ENCODE peak calls at places on chromosomes 12 and 14, in five cellular contexts. U, L, Z, Y and M are unnamed samples.

GRCh38 chr12:52634266-52635056 is 16.1 kb upstream of the KRT73 start:
- DNase-seq in Y (no peak), Z (no peak), U (no peak), L (no peak), M (no peak)

GRCh38 chr14:33611405-33612183 is 339.3 kb downstream of the EGLN3 start:
- DNase-seq in L (no peak), Z (no peak), U (peak; percentile 35), Y (no peak), M (no peak)

GRCh38 chr12:62426095-62426488 is 40.5 kb upstream of the MON2 start:
- DNase-seq in U (peak; percentile 69), L (no peak), Z (no peak), Y (no peak), M (no peak)

GRCh38 chr12:122061253-122061652 is 17.3 kb upstream of the MLXIP start:
- DNase-seq in Z (no peak), Y (no peak), U (no peak), L (no peak), M (no peak)

GRCh38 chr12:105223358-105223840 is 12.6 kb downstream of the APPL2 start:
- DNase-seq in L (no peak), Y (no peak), U (peak; percentile 47), Z (no peak), M (no peak)

GRCh38 chr14:72679591-72680151 is 214.2 kb downstream of the DPF3 start:
- DNase-seq in Z (no peak), U (no peak), L (no peak), Y (no peak), M (no peak)

GRCh38 chr12:53427905-53428594 is 4.4 kb downstream of the AMHR2 start:
- DNase-seq in Z (peak; percentile 96), L (no peak), U (peak; percentile 98), Y (peak; percentile 94), M (no peak)

GRCh38 chr12:14892726-14893442 is 7.2 kb upstream of the MGP start:
- DNase-seq in U (peak; percentile 71), Z (peak; percentile 41), L (no peak), Y (no peak), M (no peak)

GRCh38 chr12:65609359-65609771 is 214.9 kb upstream of the HMGA2 start:
- DNase-seq in Z (peak; percentile 94), L (no peak), Y (no peak), U (peak; percentile 97), M (no peak)

GRCh38 chr12:107912421-107913004 is 138.0 kb downstream of the ASCL4 start:
- DNase-seq in Z (no peak), Y (no peak), L (peak; percentile 63), U (peak; percentile 25), M (peak; percentile 79)

GRCh38 chr14:90140298-90140955 is 78.6 kb downstream of the KCNK13 start:
- DNase-seq in Y (no peak), Z (peak; percentile 32), L (no peak), U (peak; percentile 3), M (no peak)

GRCh38 chr14:74400328-74400727 is 25.7 kb downstream of the SYNDIG1L start:
- DNase-seq in L (no peak), Z (peak; percentile 4), U (no peak), Y (no peak), M (no peak)

GRCh38 chr12:29518407-29518806 is 20.9 kb upstream of the OVCH1 start:
- DNase-seq in Z (no peak), U (no peak), Y (no peak), L (no peak), M (no peak)

GRCh38 chr12:6708968-6709394 is 8.4 kb upstream of the PIANP start:
- DNase-seq in Z (no peak), Y (no peak), L (no peak), U (no peak), M (no peak)

GRCh38 chr12:41552507-41553047 is 364.5 kb downstream of the PDZRN4 start:
- DNase-seq in U (peak; percentile 4), L (no peak), Z (no peak), Y (no peak), M (no peak)

GRCh38 chr12:47316609-47317049 is 236.9 kb upstream of the AMIGO2 start:
- DNase-seq in U (no peak), Y (no peak), L (no peak), Z (no peak), M (no peak)

GRCh38 chr12:96240656-96241055 is 46.5 kb downstream of the ELK3 start:
- DNase-seq in Y (no peak), U (peak; percentile 67), Z (no peak), L (no peak), M (no peak)

GRCh38 chr14:88895116-88895515 is 70.7 kb downstream of the TTC8 start:
- DNase-seq in U (peak; percentile 56), L (no peak), Y (no peak), Z (peak; percentile 60), M (no peak)

GRCh38 chr12:45407188-45407850 is 191.4 kb downstream of the ANO6 start:
- DNase-seq in Z (no peak), U (peak; percentile 37), Y (no peak), L (no peak), M (no peak)

GRCh38 chr14:28944605-28945004 is 178.0 kb downstream of the FOXG1 start:
- DNase-seq in Y (no peak), L (no peak), Z (no peak), U (no peak), M (no peak)

GRCh38 chr14:24062216-24062980 is 9.0 kb upstream of the CPNE6 start:
- DNase-seq in L (no peak), Y (no peak), Z (no peak), U (no peak), M (no peak)

GRCh38 chr12:114167431-114167830 is 201.3 kb upstream of the RBM19 start:
- DNase-seq in Z (peak; percentile 86), Y (no peak), U (peak; percentile 86), L (no peak), M (no peak)

GRCh38 chr12:58966939-58967338 is 46.6 kb upstream of the LRIG3 start:
- DNase-seq in Y (no peak), U (peak; percentile 41), L (no peak), Z (no peak), M (no peak)

GRCh38 chr12:19261773-19262172 is 132.2 kb downstream of the PLEKHA5 start:
- DNase-seq in L (no peak), U (no peak), Y (no peak), Z (no peak), M (no peak)

GRCh38 chr14:92622311-92622710 is 108.7 kb downstream of the RIN3 start:
- DNase-seq in L (no peak), U (no peak), Z (no peak), Y (no peak), M (no peak)

DNA sequence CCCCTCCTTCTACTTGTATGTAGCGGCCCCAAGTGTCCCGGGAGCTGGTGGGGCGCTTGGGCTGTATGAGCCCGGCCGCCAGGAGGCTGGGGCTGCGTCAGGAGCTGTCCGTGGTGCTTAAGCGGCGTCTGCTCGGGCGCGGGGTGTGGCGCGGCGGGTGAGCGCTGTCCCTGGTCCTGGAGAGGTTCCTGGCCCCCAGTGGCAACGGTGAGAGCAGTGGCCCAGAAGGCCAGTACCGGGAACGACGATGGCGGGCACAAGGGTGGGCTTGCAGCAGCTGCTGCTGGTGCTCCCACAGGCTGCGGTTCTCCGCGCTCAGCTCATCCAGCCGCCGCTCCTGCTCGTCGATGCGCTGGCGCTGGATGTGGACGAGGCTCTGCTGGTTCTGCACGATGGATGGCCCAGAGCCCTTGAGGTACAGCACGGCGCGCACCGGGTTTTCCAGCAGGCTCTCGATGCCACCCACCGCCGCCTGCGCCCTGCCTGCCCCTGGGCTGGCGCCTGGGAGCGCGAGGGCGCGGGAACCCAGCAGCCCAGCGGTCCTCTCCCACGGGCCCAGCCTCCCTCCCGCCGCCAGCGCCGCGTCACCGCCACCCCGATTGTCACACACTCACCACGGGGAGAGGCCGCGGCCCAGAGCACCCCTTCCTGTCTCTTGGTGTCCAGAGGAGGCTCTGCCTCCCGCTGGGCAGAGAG is 41.9 kb upstream of the FKBP4 start:
- DNase-seq in Z (peak; percentile 25), Y (no peak), L (peak; percentile 92), U (peak; percentile 53), M (peak; percentile 89)
- TF ChIP-seq CTCF in Z (no peak), Y (peak; percentile 18), L (peak; percentile 20), U (peak; percentile 33), M (peak; percentile 7)

DNA sequence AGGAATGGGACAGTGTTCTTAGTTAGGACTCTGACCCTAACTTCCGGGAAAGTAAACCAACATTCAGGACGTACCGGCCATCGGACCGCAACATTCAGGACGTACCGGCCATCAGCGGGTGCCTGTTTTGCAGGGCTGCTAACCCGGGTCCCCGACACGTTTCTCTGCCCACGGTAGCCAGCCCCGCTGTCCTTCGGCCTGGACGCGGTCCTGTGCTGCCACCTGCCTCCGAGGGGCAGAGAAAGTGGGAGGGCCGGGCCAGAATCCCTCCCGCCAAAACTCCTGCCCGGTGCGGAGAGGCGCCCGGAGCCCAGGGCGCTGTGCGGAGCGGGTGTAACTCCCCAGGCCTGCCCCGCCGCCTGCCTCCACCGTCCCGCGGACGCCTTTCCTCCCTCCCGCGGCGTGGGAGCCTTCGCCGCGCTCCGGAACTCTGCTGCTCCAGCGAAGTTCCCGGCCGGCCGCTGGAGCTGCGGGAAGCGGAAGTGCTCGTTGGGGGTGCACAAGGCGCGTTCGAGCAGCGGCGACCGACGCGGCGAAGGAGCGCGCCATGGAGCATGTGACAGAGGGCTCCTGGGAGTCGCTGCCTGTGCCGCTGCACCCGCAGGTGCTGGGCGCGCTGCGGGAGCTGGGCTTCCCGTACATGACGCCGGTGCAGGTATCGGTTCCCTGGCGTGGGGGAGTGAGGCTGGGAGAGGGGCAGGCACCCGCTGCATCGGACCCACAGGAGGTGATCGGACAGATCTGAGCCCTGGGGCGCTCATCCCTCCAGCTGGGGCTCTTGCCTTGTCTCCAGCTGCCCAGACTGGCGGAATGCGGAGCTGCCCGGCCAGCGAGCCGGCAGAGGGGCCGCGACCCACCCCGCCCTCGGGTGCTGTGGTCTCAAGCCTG is at the start of gene DDX55:
- DNase-seq in Y (no peak), L (peak; percentile 71), Z (peak; percentile 77), U (peak; percentile 79), M (peak; percentile 89)
- TF ChIP-seq CTCF in Y (peak; percentile 44), L (peak; percentile 65), Z (peak; percentile 56), U (peak; percentile 17), M (peak; percentile 44)

GRCh38 chr12:70571705-70572269 is 65.4 kb downstream of the PTPRB start:
- DNase-seq in Y (no peak), Z (no peak), L (no peak), U (no peak), M (no peak)

GRCh38 chr12:70576341-70577282 is 60.6 kb downstream of the PTPRB start:
- DNase-seq in Y (peak; percentile 19), U (peak; percentile 80), Z (peak; percentile 93), L (no peak), M (peak; percentile 38)

GRCh38 chr12:70581199-70581598 is 56.0 kb downstream of the PTPRB start:
- DNase-seq in U (no peak), Z (no peak), L (no peak), Y (no peak), M (peak; percentile 11)

GRCh38 chr12:70583251-70583650 is 54.0 kb downstream of the PTPRB start:
- DNase-seq in U (no peak), L (no peak), Z (no peak), Y (no peak), M (no peak)

GRCh38 chr12:70577283-70577634 is 60.0 kb downstream of the PTPRB start:
- DNase-seq in L (no peak), Y (no peak), U (no peak), Z (no peak), M (no peak)
- TF ChIP-seq CTCF in L (peak; percentile 14), Y (no peak), U (no peak), Z (peak; percentile 48), M (no peak)

GRCh38 chr12:44159211-44159610 is 323.3 kb downstream of the TMEM117 start:
- DNase-seq in Y (no peak), L (no peak), U (no peak), Z (no peak), M (no peak)
- TF ChIP-seq CTCF in Y (no peak), L (no peak), U (no peak), Z (no peak), M (no peak)

GRCh38 chr14:38016497-38016896 is 191.2 kb upstream of the SSTR1 start:
- DNase-seq in L (no peak), Z (no peak), Y (no peak), U (peak; percentile 9), M (no peak)
- TF ChIP-seq CTCF in L (peak; percentile 39), Z (peak; percentile 71), Y (peak; percentile 25), U (peak; percentile 46), M (peak; percentile 18)

GRCh38 chr12:120599672-120600537 is 18.7 kb upstream of the POP5 start:
- DNase-seq in Z (no peak), Y (no peak), U (no peak), L (no peak), M (no peak)
- TF ChIP-seq CTCF in Z (no peak), Y (no peak), U (no peak), L (no peak), M (no peak)